ENCODE peak calls at places on chromosome X, in four cellular contexts. E is dorsolateral prefrontal cortex, D is fibroblast of lung, F is heart right ventricle. S is an unnamed sample.
A peak's percentile ranks its signal among the peaks of the same experiment; 100 is the strongest.

GRCh38 chrX:154096140-154097002 is 1.1 kb downstream of the MECP2 start:
- DNase-seq in E (no peak), D (peak; percentile 60), F (peak; percentile 24), S (peak; percentile 53)

GRCh38 chrX:15853586-15854079 is 980 bp downstream of the AP1S2 start:
- DNase-seq in E (no peak), D (peak; percentile 21), F (no peak), S (no peak)

GRCh38 chrX:102672876-102673275 is 21.6 kb downstream of the GPRASP1 start:
- DNase-seq in E (no peak), D (peak; percentile 77), F (no peak), S (no peak)

GRCh38 chrX:10165580-10166247 is 8.9 kb downstream of the CLCN4 start:
- DNase-seq in E (no peak), D (peak; percentile 37), F (no peak), S (no peak)

GRCh38 chrX:82362550-82362949 is 1145.5 kb upstream of the POU3F4 start:
- DNase-seq in E (no peak), D (no peak), F (no peak), S (no peak)

GRCh38 chrX:39613508-39613921 is 484.2 kb downstream of the BCOR start:
- DNase-seq in E (no peak), D (peak; percentile 16), F (peak; percentile 42), S (no peak)

GRCh38 chrX:129576539-129576938 is 36.5 kb downstream of the OCRL start:
- DNase-seq in E (no peak), D (no peak), F (no peak), S (no peak)

GRCh38 chrX:75226280-75226679 is 47.6 kb upstream of the UPRT start:
- DNase-seq in E (no peak), D (no peak), F (no peak), S (no peak)

GRCh38 chrX:101658661-101659477 is 781 bp downstream of the ARMCX2 start:
- DNase-seq in E (peak; percentile 73), D (peak; percentile 48), F (peak; percentile 79), S (peak; percentile 59)

GRCh38 chrX:148885203-148885602 is 384.8 kb downstream of the AFF2 start:
- DNase-seq in E (no peak), D (no peak), F (no peak), S (no peak)

GRCh38 chrX:106906361-106906760 is 3.2 kb upstream of the RIPPLY1 start:
- DNase-seq in E (no peak), D (no peak), F (no peak), S (no peak)

GRCh38 chrX:152220612-152221011 is 82.2 kb upstream of the MAGEA10 start:
- DNase-seq in E (no peak), D (peak; percentile 60), F (no peak), S (no peak)

GRCh38 chrX:118631586-118631985 is 95.8 kb upstream of the IL13RA1 start:
- DNase-seq in E (no peak), D (no peak), F (no peak), S (no peak)

GRCh38 chrX:7347465-7347864 is 199.5 kb upstream of the PUDP start:
- DNase-seq in E (no peak), D (no peak), F (no peak), S (no peak)

GRCh38 chrX:40021647-40022046 is 76.1 kb downstream of the BCOR start:
- DNase-seq in E (no peak), D (no peak), F (no peak), S (no peak)

GRCh38 chrX:47278684-47279083 is 45.9 kb downstream of the USP11 start:
- DNase-seq in E (no peak), D (peak; percentile 61), F (no peak), S (no peak)

GRCh38 chrX:14506866-14507265 is 22.5 kb upstream of the GLRA2 start:
- DNase-seq in E (no peak), D (no peak), F (no peak), S (no peak)

GRCh38 chrX:39935414-39936064 is 162.2 kb downstream of the BCOR start:
- DNase-seq in E (no peak), D (peak; percentile 25), F (no peak), S (no peak)

DNA sequence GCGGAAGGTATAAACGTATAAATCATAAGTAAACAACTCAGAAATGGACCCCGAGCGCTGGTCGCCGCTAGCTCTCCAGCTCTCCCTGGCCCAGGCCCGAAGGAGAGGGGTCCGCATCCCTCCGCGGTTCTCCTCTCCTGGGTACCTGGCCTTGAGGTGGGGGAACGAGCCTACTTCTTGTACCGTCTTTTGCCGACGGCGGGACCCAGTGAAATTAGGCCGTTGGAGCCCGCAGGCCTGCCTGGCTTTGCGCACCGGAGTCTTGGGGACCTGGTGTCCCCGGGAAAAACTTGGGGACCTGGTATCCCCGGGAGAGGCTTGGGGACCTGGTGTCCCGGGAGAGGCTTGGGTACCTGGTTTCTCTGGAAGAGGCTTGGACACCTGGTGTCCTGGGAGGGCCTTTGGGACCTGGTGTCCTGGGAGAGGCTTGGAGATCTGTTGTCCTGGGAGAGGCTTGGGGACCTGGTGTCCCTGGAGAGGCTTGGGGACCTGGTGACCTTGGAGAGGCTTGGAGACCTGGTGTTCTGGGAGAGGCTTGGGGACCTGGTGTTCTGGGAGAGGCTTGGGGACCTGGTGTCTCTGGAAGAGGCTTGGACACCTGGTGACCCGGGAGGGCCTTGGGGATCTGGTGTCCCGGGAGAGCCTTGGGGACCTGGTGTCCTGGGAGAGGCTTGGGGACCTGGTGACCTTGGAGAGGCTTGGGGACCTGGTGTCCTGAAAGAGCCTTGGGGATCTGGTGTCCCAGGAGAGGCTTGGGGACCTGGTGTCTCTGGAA is 12.0 kb downstream of the SHOX start:
- DNase-seq in E (peak; percentile 14), D (no peak), F (no peak), S (no peak)
- H3K27me3 ChIP-seq in E (peaks cover 83% of the 10 kb centered on the region), D (no peaks in the 10 kb centered on the region), F (peaks cover 27% of the 10 kb centered on the region), S (no peaks in the 10 kb centered on the region)

GRCh38 chrX:13266641-13267420 is 53.0 kb downstream of the ATXN3L start:
- DNase-seq in E (no peak), D (peak; percentile 68), F (no peak), S (no peak)
- H3K4me3 ChIP-seq in E (no peak overlapping the region), D (no peak overlapping the region), F (no peak overlapping the region), S (no peak overlapping the region)

GRCh38 chrX:640641-641040 is 10.1 kb downstream of the SHOX start:
- DNase-seq in E (no peak), D (no peak), F (no peak), S (no peak)
- H3K27me3 ChIP-seq in E (peaks cover 88% of the 10 kb centered on the region), D (no peaks in the 10 kb centered on the region), F (peaks cover 34% of the 10 kb centered on the region), S (peaks cover 4% of the 10 kb centered on the region)

GRCh38 chrX:110420771-110421498 is 62.3 kb downstream of the RTL9 start:
- DNase-seq in E (peak; percentile 56), D (peak; percentile 21), F (no peak), S (no peak)
- H3K4me3 ChIP-seq in E (no peak overlapping the region), D (no peak overlapping the region), F (no peak overlapping the region), S (no peak overlapping the region)

GRCh38 chrX:11666180-11666579 is 460 bp upstream of the ARHGAP6 start:
- DNase-seq in E (no peak), D (no peak), F (no peak), S (no peak)
- H3K27me3 ChIP-seq in E (peaks cover 98% of the 10 kb centered on the region), D (no peaks in the 10 kb centered on the region), F (no peaks in the 10 kb centered on the region), S (peaks cover 20% of the 10 kb centered on the region)